ENCODE peak calls at places on chromosomes 3 and 15, in four cellular contexts. One of them, this sample, is unnamed.

GRCh38 chr3:137765310-137766033 is 1.4 kb downstream of the SOX14 start:
- DNase-seq in ureter: no peak
- DNase-seq in right atrium auricular region: no peak
- DNase-seq in NCI-H1417: no peak
- DNase-seq in this sample: no peak

GRCh38 chr3:64853456-64853855 is 165.7 kb upstream of the ADAMTS9 start:
- DNase-seq in ureter: no peak
- DNase-seq in right atrium auricular region: no peak
- DNase-seq in NCI-H1417: no peak
- DNase-seq in this sample: no peak

GRCh38 chr15:71410347-71410746 is 295.1 kb downstream of the THSD4 start:
- DNase-seq in ureter: no peak
- DNase-seq in right atrium auricular region: no peak
- DNase-seq in NCI-H1417: no peak
- DNase-seq in this sample: no peak

GRCh38 chr15:38238311-38238710 is 14.3 kb upstream of the SPRED1 start:
- DNase-seq in ureter: no peak
- DNase-seq in right atrium auricular region: no peak
- DNase-seq in NCI-H1417: no peak
- DNase-seq in this sample: no peak

GRCh38 chr3:170622369-170623159 is 36.7 kb upstream of the SLC7A14 start:
- DNase-seq in ureter: peak; percentile 43
- DNase-seq in right atrium auricular region: no peak
- DNase-seq in NCI-H1417: peak; percentile 74
- DNase-seq in this sample: no peak

GRCh38 chr3:144104679-144105078 is 133.1 kb downstream of the DIPK2A start:
- DNase-seq in ureter: no peak
- DNase-seq in right atrium auricular region: no peak
- DNase-seq in NCI-H1417: peak; percentile 62
- DNase-seq in this sample: no peak

GRCh38 chr3:8964436-8965370 is 1.4 kb upstream of the RAD18 start:
- DNase-seq in ureter: no peak
- DNase-seq in right atrium auricular region: no peak
- DNase-seq in NCI-H1417: no peak
- DNase-seq in this sample: peak; percentile 79

GRCh38 chr3:86969500-86970189 is 21.3 kb downstream of the VGLL3 start:
- DNase-seq in ureter: no peak
- DNase-seq in right atrium auricular region: no peak
- DNase-seq in NCI-H1417: peak; percentile 43
- DNase-seq in this sample: no peak

GRCh38 chr3:53748512-53749271 is 97.5 kb downstream of the CHDH start:
- DNase-seq in ureter: no peak
- DNase-seq in right atrium auricular region: no peak
- DNase-seq in NCI-H1417: no peak
- DNase-seq in this sample: no peak

GRCh38 chr3:150371741-150372254 is 36.3 kb upstream of the TSC22D2 start:
- DNase-seq in ureter: peak; percentile 74
- DNase-seq in right atrium auricular region: peak; percentile 86
- DNase-seq in NCI-H1417: no peak
- DNase-seq in this sample: peak; percentile 43